ENCODE peak calls at places on chromosomes 1 and 21, in seven cellular contexts. S is activated CD4-positive, alpha-beta T cell treated with anti-CD3 and anti-CD28 coated beads, Interleukin-2, amount 10 ng/mL, durations not matched to agents 7 days and 5 days; R is M059J; M is breast epithelium; D is amniotic epithelial cell; Z is caudate nucleus; Q is lower leg skin. H is an unnamed sample.

GRCh38 chr1:231260351-231260750 is 19.3 kb downstream of the GNPAT start:
- DNase-seq in D (no peak), M (no peak), S (no peak), R (no peak), Q (no peak), Z (no peak), H (no peak)

GRCh38 chr1:203776636-203777035 is 11.7 kb downstream of the LAX1 start:
- DNase-seq in M (no peak), Q (no peak), D (no peak), R (no peak), S (no peak), Z (peak), H (no peak)

GRCh38 chr1:155872527-155872926 is 13.2 kb downstream of the SYT11 start:
- DNase-seq in S (no peak), M (no peak), R (no peak), Z (peak), Q (no peak), D (no peak), H (no peak)

GRCh38 chr21:31187499-31187898 is 149.2 kb upstream of the KRTAP19-8 start:
- DNase-seq in R (no peak), M (no peak), Z (no peak), D (no peak), S (no peak), Q (no peak), H (no peak)

GRCh38 chr21:42164064-42164789 is 54.7 kb upstream of the ABCG1 start:
- DNase-seq in Q (peak), M (peak), Z (peak), S (peak), R (peak), D (peak), H (peak)

GRCh38 chr1:157992031-157992568 is 1.3 kb upstream of the KIRREL1 start:
- DNase-seq in Z (no peak), D (peak), R (peak), S (peak), M (no peak), Q (peak), H (peak)

GRCh38 chr1:230310381-230311163 is 115.6 kb downstream of the PGBD5 start:
- DNase-seq in R (peak), Z (peak), D (peak), S (peak), Q (peak), M (peak), H (peak)

GRCh38 chr1:22259581-22260282 is 116.8 kb upstream of the WNT4 start:
- DNase-seq in M (no peak), R (peak), Q (no peak), Z (no peak), S (no peak), D (no peak), H (no peak)

GRCh38 chr1:117143856-117144255 is 22.3 kb upstream of the TRIM45 start:
- DNase-seq in S (no peak), M (no peak), Q (no peak), Z (no peak), R (no peak), D (no peak), H (no peak)

GRCh38 chr1:37038079-37038702 is 3.9 kb upstream of the GRIK3 start:
- DNase-seq in M (peak), S (no peak), R (peak), Q (no peak), D (no peak), Z (peak), H (no peak)

GRCh38 chr1:80520949-80521348 is 1279.8 kb upstream of the ADGRL2 start:
- DNase-seq in Q (no peak), S (no peak), M (no peak), R (no peak), Z (no peak), D (no peak), H (no peak)

GRCh38 chr1:89525169-89525855 is 683 bp downstream of the LRRC8B start:
- DNase-seq in S (peak), R (no peak), Z (no peak), M (no peak), D (no peak), Q (peak), H (peak)

GRCh38 chr1:228101994-228102790 is 933 bp downstream of the C1orf35 start:
- DNase-seq in Q (peak), M (no peak), S (peak), R (peak), Z (no peak), D (no peak), H (peak)

GRCh38 chr1:10007161-10007560 is 10.1 kb downstream of the RBP7 start:
- DNase-seq in Z (no peak), S (no peak), D (no peak), M (no peak), R (no peak), Q (no peak), H (no peak)

H was measured in activated CD8-positive, alpha-beta T cell treated with anti-CD3 and anti-CD28 coated beads, Interleukin-2, amount 10 ng/mL, durations not matched to agents 7 days and 5 days.